ENCODE peak calls at places on chromosome 22, in eight cellular contexts. J, E, T, D, I, W, Y and R are unnamed samples. For H3K4me1, the result is how much of the 10 kb centered on the place peaks cover.

GRCh38 chr22:27377501-27377900 is 424.1 kb downstream of the MN1 start:
- DNase-seq in J (no peak), E (peak), T (no peak), D (no peak), I (no peak), W (no peak), Y (no peak), R (no peak)

GRCh38 chr22:38792833-38793232 is 1.1 kb downstream of the DNAL4 start:
- DNase-seq in J (no peak), E (no peak), T (no peak), D (no peak), I (no peak), W (no peak), Y (peak), R (peak)

GRCh38 chr22:33126881-33127280 is 68.7 kb upstream of the SYN3 start:
- DNase-seq in J (peak), E (no peak), T (no peak), D (no peak), I (no peak), W (no peak), Y (peak), R (no peak)

GRCh38 chr22:19942886-19943664 is 1.5 kb upstream of the TXNRD2 start:
- DNase-seq in J (peak), E (no peak), T (no peak), D (no peak), I (peak), W (no peak), Y (peak), R (peak)

GRCh38 chr22:39900306-39901227 is at the start of gene GRAP2:
- DNase-seq in J (no peak), E (no peak), T (no peak), D (no peak), I (no peak), W (peak), Y (no peak), R (no peak)

GRCh38 chr22:29190051-29190450 is 15.6 kb upstream of the EMID1 start:
- DNase-seq in J (no peak), E (no peak), T (no peak), D (no peak), I (no peak), W (no peak), Y (no peak), R (no peak)

GRCh38 chr22:26923498-26923897 is 266.1 kb downstream of the MIAT start:
- DNase-seq in J (no peak), E (no peak), T (no peak), D (no peak), I (no peak), W (no peak), Y (no peak), R (no peak)

GRCh38 chr22:19941365-19942070 is at the start of the genes COMT and TXNRD2:
- DNase-seq in J (peak), E (peak), T (peak), D (no peak), I (peak), W (peak), Y (peak), R (peak)

GRCh38 chr22:21855715-21856114 is 11.7 kb downstream of the MAPK1 start:
- DNase-seq in J (no peak), E (no peak), T (no peak), D (no peak), I (no peak), W (no peak), Y (no peak), R (no peak)

GRCh38 chr22:20965104-20965887 is 1.8 kb upstream of the AIFM3 start:
- DNase-seq in J (peak), E (no peak), T (peak), D (no peak), I (no peak), W (no peak), Y (no peak), R (no peak)

GRCh38 chr22:25395468-25395867 is 169.0 kb upstream of the GRK3 start:
- DNase-seq in J (no peak), E (no peak), T (peak), D (no peak), I (no peak), W (no peak), Y (no peak), R (no peak)

GRCh38 chr22:38327805-38328204 is 10.6 kb upstream of the CSNK1E start:
- DNase-seq in J (peak), E (no peak), T (no peak), D (no peak), I (no peak), W (no peak), Y (peak), R (peak)

GRCh38 chr22:30116362-30117117 is 36.3 kb downstream of the HORMAD2 start:
- DNase-seq in J (no peak), E (no peak), T (no peak), D (no peak), I (no peak), W (no peak), Y (peak), R (peak)

GRCh38 chr22:17065433-17065832 is 19.4 kb upstream of the IL17RA start:
- DNase-seq in J (no peak), E (no peak), T (peak), D (no peak), I (no peak), W (no peak), Y (no peak), R (no peak)

GRCh38 chr22:22213231-22213630 is 31.4 kb upstream of the VPREB1 start:
- DNase-seq in J (no peak), E (no peak), T (no peak), D (no peak), I (no peak), W (no peak), Y (no peak), R (no peak)

GRCh38 chr22:46113910-46114517 is 36.3 kb upstream of the PPARA start:
- DNase-seq in J (no peak), E (no peak), T (peak), D (no peak), I (no peak), W (no peak), Y (peak), R (no peak)
- H3K4me1 ChIP-seq in J (under half), E (under half), T (half or more), D (half or more), I (half or more), W (under half), Y (under half), R (under half)

GRCh38 chr22:36010090-36010489 is 18.5 kb downstream of the RBFOX2 start:
- DNase-seq in J (no peak), E (no peak), T (no peak), D (no peak), I (no peak), W (no peak), Y (no peak), R (no peak)

GRCh38 chr22:36015155-36015805 is 13.3 kb downstream of the RBFOX2 start:
- DNase-seq in J (no peak), E (no peak), T (no peak), D (no peak), I (no peak), W (no peak), Y (no peak), R (no peak)

GRCh38 chr22:36010913-36011312 is 17.7 kb downstream of the RBFOX2 start:
- DNase-seq in J (peak), E (no peak), T (no peak), D (no peak), I (no peak), W (no peak), Y (peak), R (peak)

GRCh38 chr22:36014539-36015072 is 14.0 kb downstream of the RBFOX2 start:
- DNase-seq in J (no peak), E (no peak), T (no peak), D (no peak), I (no peak), W (no peak), Y (no peak), R (no peak)

DNA sequence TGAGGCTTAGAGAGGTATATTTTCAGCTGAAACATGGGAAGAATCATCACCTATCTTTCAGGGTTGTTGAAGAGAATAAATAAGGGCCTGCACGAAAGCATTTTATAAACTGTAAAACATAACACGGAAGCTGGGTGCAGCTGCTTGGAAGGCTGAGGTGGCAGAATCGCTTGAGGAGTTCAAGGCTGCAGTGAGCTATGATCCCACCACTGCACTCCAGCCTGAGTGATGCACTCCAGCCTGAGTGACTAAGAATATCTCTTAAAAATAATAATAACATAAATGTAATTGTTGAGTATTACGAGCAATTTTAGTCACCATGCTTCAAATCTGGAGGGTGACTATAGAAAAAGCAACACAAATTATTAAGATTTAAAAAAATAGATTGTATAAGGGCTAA is 16.3 kb downstream of the RBFOX2 start:
- DNase-seq in J (no peak), E (no peak), T (no peak), D (no peak), I (no peak), W (no peak), Y (no peak), R (no peak)
- H3K4me1 ChIP-seq in J (under half), E (under half), T (under half), D (half or more), I (half or more), W (under half), Y (half or more), R (under half)

GRCh38 chr22:49951678-49951985 is 8.9 kb upstream of the PIM3 start:
- DNase-seq in J (no peak), E (no peak), T (no peak), D (no peak), I (no peak), W (no peak), Y (no peak), R (no peak)

GRCh38 chr22:49951001-49951677 is 9.4 kb upstream of the PIM3 start:
- DNase-seq in J (no peak), E (peak), T (no peak), D (no peak), I (peak), W (no peak), Y (no peak), R (peak)

GRCh38 chr22:49953027-49953679 is 7.4 kb upstream of the PIM3 start:
- DNase-seq in J (no peak), E (no peak), T (no peak), D (no peak), I (peak), W (no peak), Y (no peak), R (no peak)

GRCh38 chr22:49953680-49954344 is 6.8 kb upstream of the PIM3 start:
- DNase-seq in J (no peak), E (no peak), T (peak), D (no peak), I (no peak), W (no peak), Y (no peak), R (no peak)

GRCh38 chr22:49951986-49952896 is 8.3 kb upstream of the PIM3 start:
- DNase-seq in J (peak), E (no peak), T (no peak), D (no peak), I (no peak), W (no peak), Y (peak), R (peak)
- H3K4me1 ChIP-seq in J (under half), E (under half), T (under half), D (under half), I (half or more), W (under half), Y (under half), R (under half)

DNA sequence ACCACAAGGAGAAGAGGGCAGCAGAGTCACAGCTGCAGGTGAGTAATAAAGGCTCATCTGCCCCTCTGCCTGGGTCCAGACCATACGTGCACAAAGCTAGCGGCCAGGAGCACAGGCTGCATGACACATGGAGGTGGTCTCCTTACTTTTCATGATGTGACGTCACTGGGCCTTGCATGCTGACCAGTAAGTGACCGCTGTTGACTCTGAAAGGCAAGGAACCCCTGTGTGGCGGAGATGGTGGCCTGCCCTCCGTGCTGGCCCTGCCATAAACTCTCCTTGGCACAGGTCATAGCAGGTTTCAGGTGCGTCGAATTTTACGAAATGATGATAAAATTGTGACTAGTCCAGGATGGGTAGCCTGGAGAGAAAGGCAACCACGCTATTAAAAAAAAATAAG is 7.6 kb upstream of the PARVG start:
- DNase-seq in J (no peak), E (no peak), T (peak), D (no peak), I (no peak), W (no peak), Y (no peak), R (no peak)
- H3K4me1 ChIP-seq in J (under half), E (under half), T (under half), D (under half), I (under half), W (under half), Y (under half), R (under half)

GRCh38 chr22:45966320-45966891 is 10.6 kb downstream of the WNT7B start:
- DNase-seq in J (no peak), E (peak), T (no peak), D (no peak), I (no peak), W (no peak), Y (no peak), R (no peak)
- H3K4me1 ChIP-seq in J (under half), E (under half), T (under half), D (under half), I (under half), W (under half), Y (under half), R (under half)

DNA sequence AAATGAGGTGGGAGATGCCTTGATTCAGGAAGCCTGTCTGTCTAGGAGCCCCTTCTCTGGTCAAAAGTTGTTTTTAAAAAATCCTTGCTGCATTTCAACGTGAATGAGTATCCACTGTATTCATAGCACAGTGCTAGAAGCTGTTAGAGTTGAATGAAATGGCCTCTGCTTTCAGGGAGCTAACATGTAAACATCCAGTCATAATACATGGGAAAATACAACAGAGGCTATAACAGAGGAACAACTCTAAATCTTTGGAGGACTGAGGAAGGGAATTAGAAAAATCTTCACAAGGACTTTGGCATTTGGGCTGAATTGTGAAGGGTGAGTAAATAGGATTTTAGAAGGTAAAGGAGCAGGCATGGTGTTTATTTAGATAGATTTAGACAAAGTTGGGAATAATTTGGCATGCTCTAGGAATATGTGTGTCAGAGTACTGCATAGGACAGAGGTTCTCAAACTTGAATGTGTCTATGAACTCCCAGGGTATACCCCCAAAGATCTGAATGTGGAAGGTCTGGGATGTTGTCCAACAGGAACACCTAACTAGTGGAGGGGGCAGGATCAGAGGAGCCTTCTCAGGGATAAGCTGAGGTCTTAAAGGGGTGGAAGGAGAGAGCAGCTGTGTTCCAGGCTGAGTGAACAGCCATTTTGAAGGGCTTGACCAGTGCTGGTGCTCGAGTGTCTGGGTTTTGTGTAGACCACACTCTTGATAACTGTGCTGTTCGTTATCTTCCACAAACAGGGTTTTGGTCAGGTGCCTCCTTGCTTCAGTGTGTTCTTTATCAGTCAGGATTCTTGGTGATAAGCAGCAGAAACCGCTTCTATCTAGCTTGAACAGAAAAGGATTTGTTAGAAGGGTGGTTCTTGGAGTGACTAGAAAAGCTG is 12.7 kb downstream of the SREBF2 start:
- DNase-seq in J (peak), E (no peak), T (no peak), D (no peak), I (no peak), W (no peak), Y (no peak), R (no peak)
- H3K4me1 ChIP-seq in J (under half), E (under half), T (under half), D (under half), I (half or more), W (under half), Y (under half), R (under half)

GRCh38 chr22:50302041-50302541 is 5.4 kb downstream of the PLXNB2 start:
- DNase-seq in J (peak), E (no peak), T (no peak), D (no peak), I (peak), W (no peak), Y (peak), R (peak)

GRCh38 chr22:50303848-50304527 is 3.5 kb downstream of the PLXNB2 start:
- DNase-seq in J (peak), E (peak), T (no peak), D (no peak), I (peak), W (no peak), Y (peak), R (peak)

GRCh38 chr22:50302564-50302963 is 4.9 kb downstream of the PLXNB2 start:
- DNase-seq in J (no peak), E (no peak), T (no peak), D (no peak), I (no peak), W (no peak), Y (peak), R (no peak)

GRCh38 chr22:50304528-50305392 is 2.7 kb downstream of the PLXNB2 start:
- DNase-seq in J (peak), E (no peak), T (no peak), D (no peak), I (peak), W (no peak), Y (peak), R (peak)

GRCh38 chr22:50303515-50303847 is 4.0 kb downstream of the PLXNB2 start:
- DNase-seq in J (no peak), E (no peak), T (no peak), D (no peak), I (no peak), W (no peak), Y (no peak), R (no peak)
- H3K4me1 ChIP-seq in J (half or more), E (under half), T (under half), D (half or more), I (half or more), W (under half), Y (under half), R (under half)